ENCODE peak calls at places on chromosomes 13 and 19, in nine cellular contexts. X is GM06990, O is MM.1S, L is Calu3, F is neural progenitor cell, E is lower leg skin, I is body of pancreas, B is progenitor cell of endocrine pancreas, T is epithelial cell of proximal tubule. V is an unnamed sample.

GRCh38 chr13:98564204-98564603 is 12.7 kb downstream of the STK24 start:
- DNase-seq in X (no peak), T (no peak), I (no peak), B (no peak), L (no peak), E (peak), O (no peak), F (no peak), V (no peak)

GRCh38 chr13:90968510-90968909 is 379.0 kb upstream of the MIR17HG start:
- DNase-seq in E (no peak), I (no peak), L (peak), B (no peak), X (no peak), F (peak), O (no peak), T (no peak), V (no peak)

GRCh38 chr13:110444226-110444653 is 117.3 kb downstream of the RAB20 start:
- DNase-seq in T (no peak), O (peak), F (no peak), E (peak), X (peak), I (no peak), B (no peak), L (peak), V (peak)

GRCh38 chr13:65856464-65856863 is 1373.7 kb downstream of the PCDH9 start:
- DNase-seq in X (no peak), T (no peak), O (no peak), I (no peak), F (no peak), E (no peak), L (no peak), B (no peak), V (no peak)

GRCh38 chr13:68257111-68257842 is 1027.1 kb upstream of the PCDH9 start:
- DNase-seq in X (no peak), E (no peak), I (no peak), L (no peak), T (no peak), O (no peak), B (no peak), F (no peak), V (no peak)

GRCh38 chr19:49132974-49133609 is 13.7 kb downstream of the PPFIA3 start:
- DNase-seq in I (no peak), T (no peak), E (no peak), B (no peak), X (no peak), O (no peak), L (no peak), F (peak), V (no peak)

GRCh38 chr19:35093941-35094647 is 21.5 kb upstream of the FXYD3 start:
- DNase-seq in L (no peak), X (no peak), B (no peak), E (no peak), O (no peak), F (no peak), I (no peak), T (no peak), V (no peak)

GRCh38 chr13:98372886-98373285 is 195.8 kb upstream of the RNF113B start:
- DNase-seq in T (no peak), O (no peak), E (no peak), X (no peak), F (no peak), B (no peak), I (no peak), L (no peak), V (no peak)

GRCh38 chr19:48806518-48806817 is 4.4 kb downstream of the BCAT2 start:
- DNase-seq in O (peak), E (no peak), F (peak), I (no peak), X (no peak), L (peak), T (no peak), B (no peak), V (peak)

GRCh38 chr13:29702912-29703351 is 107.4 kb upstream of the SLC7A1 start:
- DNase-seq in O (no peak), B (no peak), E (peak), I (no peak), L (no peak), F (no peak), T (no peak), X (no peak), V (no peak)

GRCh38 chr13:91368101-91368500 is 20.6 kb downstream of the MIR17HG start:
- DNase-seq in B (no peak), X (no peak), I (no peak), E (no peak), T (no peak), F (no peak), O (no peak), L (no peak), V (no peak)

GRCh38 chr13:114146629-114147028 is 14.2 kb upstream of the RASA3 start:
- DNase-seq in I (peak), O (no peak), T (no peak), X (peak), B (no peak), L (no peak), F (peak), E (peak), V (no peak)

GRCh38 chr13:80524447-80525215 is 183.7 kb upstream of the SPRY2 start:
- DNase-seq in O (no peak), X (no peak), F (no peak), L (no peak), E (no peak), I (no peak), T (no peak), B (no peak), V (no peak)

GRCh38 chr19:6536138-6536671 is 5.4 kb downstream of the TNFSF9 start:
- DNase-seq in B (no peak), O (peak), F (peak), E (peak), T (no peak), I (peak), X (peak), L (peak), V (peak)

GRCh38 chr13:110921209-110921608 is 6.3 kb upstream of the ANKRD10 start:
- DNase-seq in I (no peak), X (peak), O (no peak), F (no peak), T (no peak), E (no peak), L (no peak), B (no peak), V (peak)

GRCh38 chr19:43780706-43781525 is at the start of gene KCNN4:
- DNase-seq in L (peak), O (no peak), E (no peak), T (no peak), B (no peak), X (peak), F (no peak), I (no peak), V (peak)

GRCh38 chr13:63381078-63381859 is 1965.6 kb upstream of the PCDH20 start:
- DNase-seq in O (no peak), L (no peak), T (no peak), F (no peak), B (no peak), X (no peak), I (no peak), E (no peak), V (no peak)

GRCh38 chr19:14135355-14135754 is 1.0 kb downstream of the ASF1B start:
- DNase-seq in E (no peak), L (no peak), O (no peak), I (no peak), B (no peak), F (no peak), T (no peak), X (no peak), V (no peak)

GRCh38 chr19:50551713-50552187 is 16.5 kb downstream of the LRRC4B start:
- DNase-seq in T (no peak), E (no peak), F (peak), O (no peak), I (no peak), B (no peak), X (no peak), L (no peak), V (no peak)

GRCh38 chr19:8423821-8424223 is 10.7 kb downstream of the MARCHF2 start:
- DNase-seq in T (peak), L (peak), O (no peak), B (peak), E (peak), I (peak), X (no peak), F (no peak), V (no peak)

GRCh38 chr19:14686411-14686810 is 3.4 kb upstream of the ZNF333 start:
- DNase-seq in L (peak), F (peak), X (peak), B (no peak), T (no peak), I (no peak), O (peak), E (no peak), V (no peak)

GRCh38 chr13:73677041-73677589 is 457.1 kb downstream of the KLF12 start:
- DNase-seq in F (no peak), B (no peak), T (no peak), L (peak), E (no peak), I (no peak), O (no peak), X (no peak), V (no peak)

GRCh38 chr13:77139311-77139710 is 112.4 kb upstream of the FBXL3 start:
- DNase-seq in B (no peak), I (no peak), X (no peak), F (no peak), O (no peak), L (no peak), E (no peak), T (no peak), V (no peak)

GRCh38 chr13:109576331-109576813 is 210.0 kb downstream of the IRS2 start:
- DNase-seq in F (no peak), X (no peak), O (no peak), T (no peak), L (no peak), E (no peak), I (no peak), B (no peak), V (no peak)

GRCh38 chr19:28341810-28342350 is 871.1 kb downstream of the UQCRFS1 start:
- DNase-seq in O (no peak), L (no peak), F (no peak), I (no peak), X (no peak), B (no peak), T (no peak), E (no peak), V (no peak)

GRCh38 chr13:33004454-33004853 is 11.8 kb upstream of the KL start:
- DNase-seq in X (no peak), L (no peak), T (no peak), B (no peak), I (no peak), E (no peak), O (no peak), F (no peak), V (no peak)

GRCh38 chr13:113970810-113971470 is 2.9 kb downstream of the C13orf46 start:
- DNase-seq in O (no peak), L (peak), I (peak), F (no peak), B (no peak), T (peak), X (no peak), E (peak), V (no peak)

GRCh38 chr19:13684021-13684420 is 80.3 kb upstream of the MRI1 start:
- DNase-seq in T (no peak), B (no peak), L (no peak), O (no peak), X (no peak), I (no peak), E (no peak), F (no peak), V (no peak)

GRCh38 chr19:1746401-1747284 is 6.7 kb upstream of the ONECUT3 start:
- DNase-seq in T (no peak), X (no peak), I (no peak), B (no peak), E (no peak), F (no peak), O (no peak), L (peak), V (no peak)

DNA sequence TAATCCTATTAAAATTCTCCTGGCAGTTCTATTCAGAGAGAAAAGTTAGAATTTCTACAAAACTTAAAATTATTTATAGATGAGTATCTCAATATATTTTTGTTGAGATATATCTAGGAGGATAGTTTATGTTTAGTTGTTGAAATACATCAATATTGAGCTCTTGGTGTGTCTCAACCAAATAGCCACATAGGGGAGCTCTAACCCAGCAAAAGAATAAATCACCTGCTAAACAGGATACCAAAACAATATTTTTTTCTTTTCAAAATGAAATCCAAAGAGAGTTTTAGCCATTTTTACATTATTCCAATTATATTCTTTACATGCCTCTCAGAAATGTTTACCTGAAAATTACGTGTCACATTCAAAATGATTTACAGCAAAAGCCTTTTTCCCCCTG is 954.7 kb downstream of the SLITRK6 start:
- DNase-seq in I (no peak), B (no peak), O (no peak), E (no peak), F (peak), T (no peak), X (no peak), L (peak), V (no peak)
- TF ChIP-seq CTCF in I (no peak), B (peak), O (peak), E (no peak), F (peak), T (peak), X (no peak), L (no peak), V (peak)

GRCh38 chr13:75489502-75490263 is 7.7 kb upstream of the TBC1D4 start:
- DNase-seq in B (no peak), T (no peak), F (no peak), O (peak), X (peak), E (no peak), I (no peak), L (peak), V (peak)

GRCh38 chr13:75486654-75487053 is 4.7 kb upstream of the TBC1D4 start:
- DNase-seq in B (no peak), T (no peak), X (no peak), F (no peak), L (no peak), O (no peak), E (no peak), I (no peak), V (no peak)

GRCh38 chr13:75485286-75486062 is 3.5 kb upstream of the TBC1D4 start:
- DNase-seq in O (no peak), E (no peak), L (no peak), I (no peak), X (no peak), F (no peak), B (no peak), T (no peak), V (no peak)

GRCh38 chr13:75482820-75483079 is 781 bp upstream of the TBC1D4 start:
- DNase-seq in O (no peak), F (no peak), L (no peak), I (no peak), B (no peak), T (no peak), E (no peak), X (no peak), V (no peak)

GRCh38 chr13:75486146-75486545 is 4.2 kb upstream of the TBC1D4 start:
- DNase-seq in E (no peak), F (peak), L (no peak), O (no peak), I (no peak), B (no peak), T (no peak), X (no peak), V (no peak)
- TF ChIP-seq CTCF in E (no peak), F (no peak), L (no peak), O (no peak), I (no peak), B (peak), T (no peak), X (no peak), V (no peak)

GRCh38 chr13:50911051-50911690 is 1.6 kb downstream of the RNASEH2B start:
- DNase-seq in F (peak), O (peak), X (no peak), E (no peak), L (no peak), B (no peak), I (no peak), T (no peak), V (peak)
- TF ChIP-seq CTCF in F (peak), O (no peak), X (no peak), E (no peak), L (no peak), B (no peak), I (no peak), T (no peak), V (no peak)

GRCh38 chr13:112062619-112063308 is 4.2 kb upstream of the SOX1 start:
- DNase-seq in E (peak), F (peak), L (no peak), I (no peak), B (peak), T (no peak), O (no peak), X (no peak), V (no peak)
- TF ChIP-seq CTCF in E (no peak), F (peak), L (no peak), I (no peak), B (peak), T (no peak), O (no peak), X (no peak), V (no peak)